ENCODE peak calls at places on chromosomes 6 and 20, in ten cellular contexts. O is fibroblast of lung, P is AG04450, W is kidney epithelial cell, I is AG04449, Y is mesendoderm, F is psoas muscle, X is astrocyte of the spinal cord, L is ascending aorta, H is fibroblast of pulmonary artery. U is an unnamed sample.

GRCh38 chr6:73867411-73867810 is 171.4 kb downstream of the CD109 start:
- DNase-seq in F (no peak), W (no peak), P (no peak), Y (no peak), H (no peak), X (no peak), I (no peak), O (no peak), L (no peak), U (no peak)

GRCh38 chr6:110529355-110529754 is 52.9 kb upstream of the SLC22A16 start:
- DNase-seq in L (no peak), X (peak), Y (no peak), P (no peak), O (peak), W (peak), H (peak), I (no peak), F (no peak), U (peak)

GRCh38 chr6:166656269-166657206 is 29.5 kb upstream of the RPS6KA2 start:
- DNase-seq in H (no peak), I (no peak), Y (no peak), P (no peak), L (no peak), W (no peak), X (no peak), F (no peak), O (peak), U (no peak)

GRCh38 chr6:31715022-31715683 is at the start of gene LY6G6D:
- DNase-seq in P (no peak), L (no peak), F (no peak), W (no peak), O (no peak), H (no peak), I (no peak), X (no peak), Y (no peak), U (no peak)

GRCh38 chr6:110874880-110875547 is 429 bp downstream of the AMD1 start:
- DNase-seq in Y (no peak), X (no peak), H (no peak), L (peak), F (peak), P (peak), I (no peak), O (no peak), W (no peak), U (no peak)

GRCh38 chr20:54148947-54149764 is 24.6 kb downstream of the CYP24A1 start:
- DNase-seq in W (no peak), F (no peak), P (no peak), X (no peak), I (no peak), Y (no peak), O (no peak), H (no peak), L (no peak), U (no peak)

GRCh38 chr6:22583230-22583629 is 13.9 kb downstream of the HDGFL1 start:
- DNase-seq in I (no peak), L (no peak), H (no peak), O (no peak), P (no peak), W (no peak), F (no peak), Y (no peak), X (no peak), U (no peak)

GRCh38 chr6:132764370-132764769 is 6.7 kb upstream of the VNN2 start:
- DNase-seq in L (no peak), P (peak), O (peak), H (peak), X (peak), F (no peak), Y (peak), I (peak), W (peak), U (peak)

GRCh38 chr20:8156603-8157079 is 24.6 kb downstream of the PLCB1 start:
- DNase-seq in X (peak), I (no peak), W (no peak), L (no peak), P (no peak), H (peak), F (no peak), O (peak), Y (no peak), U (no peak)

DNA sequence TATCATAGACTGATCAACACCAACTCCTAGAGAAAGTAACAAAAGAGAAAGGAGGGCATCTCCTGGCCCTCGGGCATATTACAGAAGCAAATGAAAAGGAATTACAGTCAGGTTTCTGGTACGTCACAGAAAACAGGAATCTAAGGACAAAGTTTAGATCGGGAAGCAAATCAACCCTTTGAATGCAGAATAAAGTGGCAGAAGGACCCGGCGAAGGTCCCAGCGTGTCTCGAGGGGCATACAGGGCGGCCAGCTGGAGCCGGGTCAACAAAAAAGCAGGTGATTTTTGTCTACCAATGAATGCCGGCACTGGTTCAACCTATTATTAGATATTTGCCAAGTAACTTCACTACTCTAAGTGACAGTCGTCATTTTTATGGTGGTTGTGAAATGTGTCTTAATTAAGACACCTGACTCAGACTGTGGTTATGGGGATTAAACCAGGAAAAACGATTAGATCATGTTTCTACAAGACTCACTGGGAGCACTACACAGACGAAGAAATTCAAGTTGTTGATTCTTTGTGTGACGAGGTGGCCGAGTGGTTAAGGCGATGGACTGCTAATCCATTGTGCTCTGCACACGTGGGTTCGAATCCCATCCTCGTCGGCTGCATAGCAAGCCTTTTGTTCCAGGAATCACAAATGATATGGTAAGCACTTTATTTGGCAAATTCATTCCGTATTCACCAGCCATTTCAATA is 12.4 kb upstream of the ZSCAN9 start:
- DNase-seq in F (no peak), Y (peak), W (peak), P (peak), H (peak), L (no peak), X (peak), O (peak), I (peak), U (peak)
- H3K4me3 ChIP-seq in F (peak), Y (peak), W (peak), P (peak), H (peak), L (peak), X (peak), O (peak), I (peak), U (peak)

GRCh38 chr6:29941006-29941405 is 1.3 kb upstream of the HLA-A start:
- DNase-seq in X (no peak), I (no peak), F (no peak), P (no peak), H (no peak), L (no peak), O (no peak), Y (no peak), W (no peak), U (no peak)

GRCh38 chr6:29941916-29942274 is 437 bp upstream of the HLA-A start:
- DNase-seq in I (no peak), F (no peak), O (no peak), Y (no peak), W (no peak), P (no peak), L (no peak), H (no peak), X (peak), U (no peak)

GRCh38 chr6:29943053-29943966 is 978 bp downstream of the HLA-A start:
- DNase-seq in F (no peak), I (no peak), Y (no peak), X (no peak), L (no peak), P (no peak), O (no peak), H (no peak), W (no peak), U (no peak)

GRCh38 chr6:29941476-29941875 is 856 bp upstream of the HLA-A start:
- DNase-seq in X (no peak), I (no peak), F (no peak), P (no peak), H (peak), Y (no peak), O (peak), W (no peak), L (no peak), U (no peak)

GRCh38 chr6:29942275-29943052 is at the start of gene HLA-A:
- DNase-seq in P (peak), H (peak), Y (peak), F (peak), L (peak), O (peak), I (peak), W (peak), X (peak), U (peak)
- H3K4me3 ChIP-seq in P (peak), H (peak), Y (peak), F (peak), L (peak), O (peak), I (peak), W (peak), X (peak), U (peak)

DNA sequence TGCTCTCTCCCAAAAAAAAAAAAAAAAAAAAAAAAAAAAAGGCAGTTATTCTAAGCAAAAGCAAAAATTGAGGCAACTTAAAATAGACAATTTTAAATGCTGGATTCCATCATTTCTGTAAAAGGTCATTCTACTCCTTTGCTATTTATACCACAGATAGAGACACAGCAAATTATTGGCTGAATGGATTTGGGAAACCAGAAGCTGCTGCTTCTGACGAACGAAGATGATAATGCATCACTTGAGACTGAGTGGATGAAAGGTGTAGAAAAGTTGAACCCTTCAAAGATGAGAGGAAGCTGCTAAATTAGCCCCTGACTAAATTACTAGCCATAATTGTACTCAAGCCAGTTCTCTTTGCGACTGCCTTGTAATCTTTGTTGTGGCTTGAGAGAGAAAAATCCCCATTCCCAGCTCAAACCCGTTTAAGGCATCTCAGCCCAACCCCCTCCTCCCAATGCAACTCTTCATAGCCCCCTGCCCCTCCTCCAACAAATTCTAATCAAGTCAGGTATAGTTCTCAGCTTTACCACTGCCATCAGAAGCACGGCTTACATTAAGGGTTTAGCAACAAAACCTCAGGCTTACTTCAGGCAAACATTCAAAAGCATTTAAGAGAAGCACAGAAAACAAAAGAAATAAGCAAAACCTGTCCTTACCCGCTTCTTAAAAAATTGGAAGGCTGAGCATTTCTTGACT is 1.0 kb downstream of the SGK1 start:
- DNase-seq in P (no peak), W (no peak), L (no peak), H (no peak), Y (peak), X (no peak), F (no peak), O (no peak), I (no peak), U (no peak)
- H3K4me3 ChIP-seq in P (peak), W (no peak), L (peak), H (peak), Y (no peak), X (peak), F (peak), O (peak), I (peak), U (peak)

GRCh38 chr6:41785254-41785653 is 2.2 kb upstream of the TOMM6 start:
- DNase-seq in I (no peak), H (no peak), Y (no peak), P (no peak), F (no peak), W (no peak), O (no peak), X (no peak), L (no peak), U (no peak)
- H3K4me3 ChIP-seq in I (no peak), H (no peak), Y (no peak), P (no peak), F (no peak), W (no peak), O (no peak), X (no peak), L (no peak), U (no peak)

GRCh38 chr6:160520043-160520904 is 143.8 kb downstream of the LPA start:
- DNase-seq in X (peak), P (peak), L (peak), F (peak), O (peak), Y (peak), I (no peak), H (peak), W (no peak), U (no peak)
- H3K4me3 ChIP-seq in X (peak), P (peak), L (peak), F (peak), O (peak), Y (peak), I (peak), H (peak), W (peak), U (peak)

DNA sequence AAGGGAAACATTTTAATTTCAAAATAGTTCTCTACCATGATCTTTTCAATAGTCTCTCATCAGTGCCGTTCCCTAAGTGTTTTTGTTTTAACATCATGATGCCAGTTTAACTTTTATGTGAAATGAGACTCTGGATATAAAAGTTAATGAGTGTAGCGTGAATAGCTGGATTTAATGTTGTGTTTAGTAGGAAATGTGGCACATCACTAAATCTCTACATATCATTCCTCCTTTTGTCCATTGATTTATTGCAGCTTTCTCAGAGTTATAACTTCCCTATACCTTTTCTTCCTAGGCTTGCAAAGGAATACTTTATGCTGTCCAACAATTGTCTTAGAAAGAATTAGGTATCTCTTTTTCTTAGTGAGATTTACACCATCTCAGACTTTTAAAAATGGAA is 81.4 kb upstream of the SCGN start:
- DNase-seq in W (no peak), P (no peak), H (no peak), X (no peak), Y (no peak), L (no peak), I (no peak), F (no peak), O (no peak), U (no peak)
- H3K4me3 ChIP-seq in W (no peak), P (no peak), H (no peak), X (no peak), Y (no peak), L (no peak), I (no peak), F (no peak), O (no peak), U (no peak)

GRCh38 chr20:17964073-17964472 is 4.5 kb downstream of the SNX5 start:
- DNase-seq in O (no peak), H (no peak), P (no peak), X (no peak), L (no peak), F (no peak), Y (no peak), I (no peak), W (no peak), U (no peak)
- H3K4me3 ChIP-seq in O (no peak), H (no peak), P (no peak), X (no peak), L (no peak), F (no peak), Y (no peak), I (no peak), W (no peak), U (no peak)

DNA sequence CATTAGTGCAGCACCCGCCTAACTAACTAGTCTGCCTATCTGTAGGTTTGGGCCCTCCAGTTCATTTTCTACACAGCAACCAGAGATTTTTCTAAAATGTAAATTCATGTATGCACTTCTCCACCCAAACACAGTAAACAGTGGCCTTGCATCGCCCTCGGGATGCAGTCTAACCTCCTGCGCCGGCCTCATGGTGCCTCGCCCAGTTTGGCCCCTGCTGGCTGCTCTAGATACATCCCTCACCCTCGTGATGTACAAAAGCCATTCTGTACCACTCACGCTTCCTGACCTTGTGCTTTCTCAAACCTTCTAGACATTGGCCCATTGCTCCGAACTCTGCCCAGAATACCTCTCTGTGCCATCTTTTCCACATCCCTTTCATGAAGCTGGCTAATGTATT is 53.8 kb upstream of the VSTM2L start:
- DNase-seq in P (no peak), X (no peak), L (no peak), Y (no peak), F (no peak), I (no peak), O (no peak), H (no peak), W (no peak), U (no peak)
- H3K4me3 ChIP-seq in P (no peak), X (no peak), L (no peak), Y (no peak), F (no peak), I (no peak), O (no peak), H (no peak), W (no peak), U (no peak)

U was measured in skeletal muscle cell.